ENCODE peak calls at places on chromosomes 16 and 17, in eight cellular contexts. Z, Q, B, K, E, M, N and W are unnamed samples.
A peak's percentile ranks its signal among the peaks of the same experiment; 100 is the strongest.

GRCh38 chr17:34589120-34589965 is 10.0 kb downstream of the TMEM132E start:
- DNase-seq in B (no peak), M (no peak), Z (no peak), N (no peak), E (no peak), Q (no peak), K (no peak), W (no peak)

GRCh38 chr17:31202968-31203367 is 94.1 kb downstream of the OMG start:
- DNase-seq in E (no peak), Z (no peak), K (no peak), N (no peak), B (no peak), Q (no peak), M (no peak), W (no peak)

GRCh38 chr16:69311533-69312388 is 611 bp downstream of the VPS4A start:
- DNase-seq in Z (no peak), K (peak; percentile 75), N (no peak), M (no peak), Q (peak; percentile 60), B (peak; percentile 46), E (peak; percentile 40), W (peak; percentile 42)

GRCh38 chr16:964696-965395 is 5.9 kb downstream of the LMF1 start:
- DNase-seq in N (peak; percentile 58), M (no peak), K (no peak), Z (no peak), E (no peak), Q (no peak), B (peak; percentile 36), W (peak; percentile 30)

GRCh38 chr17:77882481-77883212 is 75.9 kb upstream of the TNRC6C start:
- DNase-seq in E (peak; percentile 44), B (peak; percentile 51), M (no peak), Z (peak; percentile 41), N (no peak), K (no peak), Q (no peak), W (peak; percentile 22)

GRCh38 chr17:61565213-61565612 is 25.8 kb downstream of the NACA2 start:
- DNase-seq in Z (no peak), M (no peak), Q (no peak), N (no peak), B (no peak), E (no peak), K (peak; percentile 13), W (no peak)

GRCh38 chr16:22278841-22279240 is 18.4 kb upstream of the POLR3E start:
- DNase-seq in Z (no peak), M (no peak), E (no peak), K (peak; percentile 72), N (no peak), Q (peak; percentile 17), B (no peak), W (no peak)

GRCh38 chr16:56684926-56685590 is 2.8 kb downstream of the MT1X start:
- DNase-seq in Q (no peak), M (no peak), N (peak; percentile 74), E (no peak), K (no peak), Z (no peak), B (no peak), W (peak; percentile 37)

GRCh38 chr16:50252082-50252611 is 14.2 kb upstream of the ADCY7 start:
- DNase-seq in Z (no peak), N (no peak), M (no peak), K (no peak), E (no peak), B (no peak), Q (no peak), W (no peak)

GRCh38 chr16:56814537-56815432 is 50.2 kb upstream of the SLC12A3 start:
- DNase-seq in M (no peak), N (no peak), E (no peak), B (no peak), Q (peak; percentile 44), K (no peak), Z (no peak), W (no peak)

GRCh38 chr16:54519161-54519685 is 232.6 kb upstream of the IRX3 start:
- DNase-seq in Z (no peak), K (no peak), N (no peak), E (no peak), Q (no peak), M (no peak), B (no peak), W (no peak)

GRCh38 chr16:57711-58110 is 4.1 kb downstream of the SNRNP25 start:
- DNase-seq in E (no peak), B (no peak), Q (no peak), K (no peak), Z (no peak), N (no peak), M (no peak), W (no peak)

GRCh38 chr17:78239489-78239931 is 8.1 kb downstream of the TMEM235 start:
- DNase-seq in Q (no peak), K (no peak), E (no peak), B (no peak), M (no peak), N (no peak), Z (no peak), W (no peak)

GRCh38 chr17:40914456-40914855 is 23.0 kb downstream of the KRT23 start:
- DNase-seq in N (no peak), M (no peak), Q (no peak), E (no peak), B (no peak), Z (no peak), K (no peak), W (peak; percentile 88)

GRCh38 chr17:17911003-17911613 is 61.1 kb downstream of the TOM1L2 start:
- DNase-seq in N (no peak), Z (no peak), M (no peak), E (no peak), Q (peak; percentile 29), K (no peak), B (no peak), W (no peak)

GRCh38 chr17:79476074-79476473 is 134.8 kb downstream of the RBFOX3 start:
- DNase-seq in Q (peak; percentile 39), B (no peak), Z (no peak), M (no peak), E (no peak), N (no peak), K (no peak), W (no peak)

GRCh38 chr16:29745853-29746345 is at the start of gene C16orf54:
- DNase-seq in M (peak; percentile 19), K (peak; percentile 50), E (peak; percentile 73), Q (no peak), Z (peak; percentile 34), N (no peak), B (peak; percentile 87), W (no peak)

DNA sequence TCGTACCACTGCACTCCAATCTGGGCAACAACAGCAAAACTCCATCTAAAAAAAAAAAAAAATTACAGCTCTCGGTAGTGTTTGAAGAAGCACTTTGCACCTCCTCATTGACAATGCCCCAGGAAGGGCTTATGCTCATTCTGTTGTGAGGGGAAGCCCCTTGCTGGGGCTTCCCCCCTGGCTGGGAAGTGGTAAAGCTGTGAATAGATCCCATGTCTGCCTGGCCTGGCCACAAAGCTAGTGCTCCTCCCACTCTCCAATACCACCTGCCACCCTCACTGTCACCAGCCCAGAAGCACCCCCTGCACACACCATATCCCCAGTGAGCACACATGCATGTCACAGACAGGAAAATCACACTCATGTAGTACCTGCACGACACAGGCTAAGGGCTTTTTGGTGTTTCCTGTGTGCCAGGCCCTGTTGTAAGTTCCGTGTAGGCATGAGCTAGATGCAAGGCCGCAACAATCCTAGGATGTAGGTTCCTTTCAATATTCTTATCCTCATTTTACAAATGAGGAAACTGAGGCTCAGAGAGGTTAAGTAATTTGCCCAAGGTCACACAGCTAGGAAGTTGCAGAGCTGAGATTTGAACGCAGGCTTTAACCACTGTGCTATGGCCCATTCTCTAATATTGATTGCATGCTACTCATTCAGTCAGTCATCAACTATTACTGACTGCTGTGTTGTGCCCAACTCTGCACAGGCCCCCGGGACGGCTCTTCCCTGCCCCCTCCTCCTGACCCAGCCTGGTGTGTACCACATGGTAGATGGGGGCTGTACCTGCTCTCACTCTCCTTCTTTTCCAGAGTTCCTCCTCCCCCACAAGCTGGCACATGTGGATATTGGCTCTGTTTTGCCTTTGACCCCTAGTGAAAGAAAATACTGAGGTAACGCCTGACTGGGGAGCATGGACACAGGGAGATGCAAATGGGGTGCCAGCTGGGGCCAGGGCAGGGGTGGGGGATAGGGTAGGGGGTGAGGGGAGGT is 11.9 kb upstream of the COL1A1 start:
- DNase-seq in E (peak; percentile 10), Z (peak; percentile 34), Q (peak; percentile 71), B (no peak), M (peak; percentile 23), K (peak; percentile 60), N (no peak), W (no peak)
- TF ChIP-seq CTCF in E (no peak), Z (no peak), Q (peak; percentile 37), B (no peak), M (no peak), K (peak; percentile 29), N (no peak), W (no peak)

GRCh38 chr16:89695086-89695874 is 6.2 kb downstream of the SPATA2L start:
- DNase-seq in Q (no peak), B (no peak), N (no peak), M (no peak), K (no peak), E (no peak), Z (no peak), W (no peak)
- H3K36me3 ChIP-seq in Q (no peaks in the 10 kb centered on the region), B (peaks cover 22% of the 10 kb centered on the region), N (peaks cover 5% of the 10 kb centered on the region), M (no peaks in the 10 kb centered on the region), K (peaks cover 2% of the 10 kb centered on the region), E (peaks cover 79% of the 10 kb centered on the region), Z (no peaks in the 10 kb centered on the region), W (peaks cover 41% of the 10 kb centered on the region)

GRCh38 chr17:76139801-76140660 is 1.0 kb downstream of the FOXJ1 start:
- DNase-seq in N (no peak), M (no peak), K (peak; percentile 51), E (no peak), Z (no peak), Q (peak; percentile 53), B (peak; percentile 49), W (no peak)
- H3K27me3 ChIP-seq in N (no peaks in the 10 kb centered on the region), M (peaks cover 2% of the 10 kb centered on the region), K (peaks cover 90% of the 10 kb centered on the region), E (no peaks in the 10 kb centered on the region), Z (peaks cover 33% of the 10 kb centered on the region), Q (peaks cover 88% of the 10 kb centered on the region), B (peaks cover 60% of the 10 kb centered on the region), W (peaks cover 26% of the 10 kb centered on the region)

GRCh38 chr16:79658301-79659001 is 57.9 kb upstream of the MAF start:
- DNase-seq in Z (no peak), Q (peak; percentile 13), N (peak; percentile 83), B (no peak), E (peak; percentile 53), M (no peak), K (no peak), W (peak; percentile 94)
- TF ChIP-seq CTCF in Z (no peak), Q (no peak), N (no peak), B (no peak), E (no peak), M (no peak), K (no peak), W (no peak)

DNA sequence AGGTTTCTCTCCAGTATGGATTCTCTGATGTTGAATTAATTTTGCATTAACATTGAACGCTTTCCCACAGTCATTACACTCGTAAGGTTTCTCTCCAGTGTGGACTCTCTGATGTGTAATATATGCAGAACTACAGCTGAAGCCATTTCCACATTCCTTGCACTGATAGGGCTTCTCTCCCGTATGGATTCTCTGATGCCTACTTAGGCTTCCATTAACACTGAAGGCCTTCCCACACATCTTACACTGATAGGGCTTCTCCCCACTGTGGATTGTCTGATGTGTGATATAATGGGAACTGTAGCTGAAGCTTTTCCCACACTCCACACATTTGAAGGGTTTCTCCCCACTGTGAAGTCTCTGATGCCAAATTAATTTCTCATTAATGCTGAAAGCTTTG is 7.2 kb upstream of the TLE7 start:
- DNase-seq in Z (no peak), B (no peak), K (no peak), N (no peak), M (no peak), E (no peak), Q (no peak), W (no peak)
- H3K36me3 ChIP-seq in Z (no peaks in the 10 kb centered on the region), B (peaks cover 62% of the 10 kb centered on the region), K (peaks cover 48% of the 10 kb centered on the region), N (peaks cover 4% of the 10 kb centered on the region), M (peaks cover 6% of the 10 kb centered on the region), E (peaks cover 62% of the 10 kb centered on the region), Q (peaks cover 32% of the 10 kb centered on the region), W (peaks cover 9% of the 10 kb centered on the region)

GRCh38 chr17:74949455-74950115 is 13.9 kb downstream of the OTOP3 start:
- DNase-seq in K (no peak), B (no peak), N (no peak), Z (no peak), M (no peak), E (no peak), Q (no peak), W (no peak)
- H3K27me3 ChIP-seq in K (no peaks in the 10 kb centered on the region), B (peaks cover 26% of the 10 kb centered on the region), N (no peaks in the 10 kb centered on the region), Z (no peaks in the 10 kb centered on the region), M (no peaks in the 10 kb centered on the region), E (no peaks in the 10 kb centered on the region), Q (peaks cover 5% of the 10 kb centered on the region), W (no peaks in the 10 kb centered on the region)